ENCODE peak calls at places on chromosomes 12 and 14, in five cellular contexts. K is SK-N-SH, V is H1, X is HepG2, U is GM12878. D is an unnamed sample.

GRCh38 chr12:7068240-7068993 is 7.9 kb downstream of the C1S start:
- DNase-seq in K (no peak), V (no peak), X (no peak), U (no peak), D (no peak)

GRCh38 chr14:96240641-96241040 is 15.4 kb upstream of the BDKRB1 start:
- DNase-seq in K (no peak), V (no peak), X (no peak), U (no peak), D (no peak)

GRCh38 chr12:102514696-102515095 is 34.3 kb upstream of the IGF1 start:
- DNase-seq in K (no peak), V (no peak), X (no peak), U (no peak), D (no peak)

GRCh38 chr12:43758247-43758727 is 303 bp downstream of the PUS7L start:
- DNase-seq in K (peak), V (no peak), X (peak), U (peak), D (peak)

GRCh38 chr14:56821807-56822615 is 11.7 kb upstream of the OTX2 start:
- DNase-seq in K (no peak), V (no peak), X (no peak), U (no peak), D (no peak)

GRCh38 chr12:6476496-6476895 is 6.0 kb upstream of the VAMP1 start:
- DNase-seq in K (no peak), V (no peak), X (no peak), U (no peak), D (no peak)

GRCh38 chr12:89707992-89708792 is 446 bp downstream of the ATP2B1 start:
- DNase-seq in K (peak), V (no peak), X (no peak), U (no peak), D (peak)

GRCh38 chr14:68730811-68731425 is 61.9 kb downstream of the ZFP36L1 start:
- DNase-seq in K (no peak), V (no peak), X (no peak), U (no peak), D (no peak)

GRCh38 chr12:14257303-14257733 is 108.2 kb upstream of the ATF7IP start:
- DNase-seq in K (no peak), V (no peak), X (no peak), U (no peak), D (peak)

GRCh38 chr12:45762185-45763110 is 32.9 kb downstream of the ARID2 start:
- DNase-seq in K (peak), V (no peak), X (peak), U (no peak), D (no peak)

GRCh38 chr14:76434220-76434619 is 58.3 kb downstream of the ESRRB start:
- DNase-seq in K (no peak), V (no peak), X (no peak), U (no peak), D (no peak)

GRCh38 chr14:96221109-96221650 is 16.5 kb downstream of the BDKRB2 start:
- DNase-seq in K (no peak), V (no peak), X (no peak), U (no peak), D (no peak)

GRCh38 chr14:61459229-61459628 is 137.8 kb downstream of the PRKCH start:
- DNase-seq in K (no peak), V (no peak), X (no peak), U (no peak), D (no peak)

GRCh38 chr12:71639341-71639760 is 24.3 kb downstream of the ZFC3H1 start:
- DNase-seq in K (peak), V (no peak), X (peak), U (no peak), D (no peak)

GRCh38 chr12:27906127-27906500 is 66.4 kb downstream of the PTHLH start:
- DNase-seq in K (no peak), V (no peak), X (no peak), U (no peak), D (no peak)

GRCh38 chr12:49225551-49226166 is 36.8 kb upstream of the TUBA1A start:
- DNase-seq in K (no peak), V (no peak), X (no peak), U (no peak), D (peak)

GRCh38 chr12:94174576-94174975 is 26.2 kb downstream of the PLXNC1 start:
- DNase-seq in K (no peak), V (no peak), X (no peak), U (no peak), D (no peak)

GRCh38 chr14:83473846-83474245 is 1940.2 kb upstream of the SEL1L start:
- DNase-seq in K (no peak), V (no peak), X (no peak), U (no peak), D (no peak)

GRCh38 chr14:102620413-102620812 is 28.0 kb downstream of the RCOR1 start:
- DNase-seq in K (no peak), V (no peak), X (no peak), U (no peak), D (no peak)

GRCh38 chr12:122721057-122721545 is 4.5 kb upstream of the HCAR3 start:
- DNase-seq in K (no peak), V (no peak), X (peak), U (peak), D (no peak)

GRCh38 chr12:49903700-49904423 is at the start of gene FAIM2:
- DNase-seq in K (peak), V (no peak), X (no peak), U (no peak), D (peak)

GRCh38 chr12:58764100-58764953 is 156.0 kb downstream of the LRIG3 start:
- DNase-seq in K (no peak), V (no peak), X (peak), U (no peak), D (no peak)

GRCh38 chr12:47032644-47033043 is 46.8 kb upstream of the PCED1B start:
- DNase-seq in K (peak), V (no peak), X (peak), U (no peak), D (peak)
- TF ChIP-seq GABPA in K (no peak), V (no peak), X (no peak), U (no peak), D (no peak)

DNA sequence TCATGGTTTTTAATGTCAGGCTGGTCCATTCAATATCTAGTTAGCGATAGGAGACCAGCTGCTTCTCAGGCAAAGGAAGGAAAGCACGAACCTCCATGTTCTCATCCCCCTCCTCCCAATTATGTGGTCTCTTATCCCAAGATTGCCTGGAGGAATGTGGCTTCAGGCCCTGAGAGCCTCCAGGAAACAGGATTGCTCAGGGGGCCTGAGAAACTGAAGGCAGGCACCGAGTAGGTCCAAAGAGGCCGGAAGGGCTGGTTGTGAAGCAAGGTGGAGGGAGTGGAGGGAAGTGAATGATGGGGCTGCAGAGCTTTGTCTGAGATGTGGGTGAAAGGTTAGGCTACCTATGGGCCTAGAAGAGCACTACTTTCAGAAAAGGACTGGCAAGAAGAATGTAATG is 188.2 kb upstream of the DDHD1 start:
- DNase-seq in K (no peak), V (no peak), X (no peak), U (no peak), D (no peak)
- TF ChIP-seq SIN3A in K (no peak), V (no peak), X (no peak), U (no peak), D (no peak)

GRCh38 chr14:26621807-26622560 is 24.2 kb upstream of the NOVA1 start:
- DNase-seq in K (no peak), V (no peak), X (no peak), U (no peak), D (no peak)
- TF ChIP-seq GABPA in K (no peak), V (no peak), X (no peak), U (no peak), D (no peak)

DNA sequence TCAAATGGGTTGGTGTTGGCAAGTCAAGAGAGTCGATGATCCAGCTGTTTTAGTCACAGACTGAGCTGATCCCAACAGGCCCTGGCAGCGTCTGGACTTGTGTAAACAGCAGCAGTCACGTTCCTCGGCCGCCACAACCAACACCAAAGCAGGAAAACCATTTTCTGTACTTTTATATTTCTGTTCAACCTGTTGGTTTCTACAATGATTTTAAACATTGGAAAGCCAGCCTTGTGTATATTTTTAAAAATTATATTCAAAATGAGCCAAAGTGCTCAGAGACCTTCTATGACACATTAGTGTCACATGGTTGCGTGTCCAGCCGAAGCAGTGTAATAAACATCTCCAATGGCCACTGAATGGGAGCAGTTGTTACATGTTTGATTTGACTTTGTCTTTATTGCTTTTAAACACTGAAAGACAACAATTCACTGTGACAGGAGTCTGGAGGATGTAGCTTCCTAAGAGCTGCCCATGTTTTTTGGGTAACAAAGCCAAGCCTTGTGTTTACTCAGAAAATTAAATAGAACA is 5.9 kb upstream of the SIVA1 start:
- DNase-seq in K (no peak), V (no peak), X (no peak), U (no peak), D (no peak)
- TF ChIP-seq SIN3A in K (no peak), V (no peak), X (no peak), U (no peak), D (no peak)

DNA sequence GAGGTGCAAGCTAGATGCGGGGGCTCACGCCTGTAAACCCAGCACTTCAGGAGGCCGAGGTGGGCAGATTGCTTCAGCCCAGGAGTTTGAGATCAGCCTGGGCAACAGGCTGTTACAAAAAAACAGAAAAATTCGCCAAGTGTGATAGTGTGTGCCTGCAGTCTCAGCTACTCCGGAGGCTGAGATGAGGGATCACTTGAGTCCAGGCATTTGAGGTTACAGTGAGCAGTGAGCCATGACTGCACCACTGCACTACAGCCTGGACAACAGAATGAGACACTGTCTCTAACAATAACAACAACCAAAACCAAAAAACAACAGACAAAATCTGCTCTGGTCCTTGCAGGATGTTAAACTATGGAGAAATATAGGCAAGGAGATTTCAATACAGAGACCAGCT is 13.9 kb downstream of the BTBD7 start:
- DNase-seq in K (no peak), V (no peak), X (no peak), U (no peak), D (peak)
- TF ChIP-seq GABPA in K (no peak), V (no peak), X (no peak), U (no peak), D (no peak)